ENCODE peak calls at places on chromosomes 11 and 22, in eight cellular contexts. F is cardiac fibroblast, E is cardiac muscle cell, L is AG04450, K is fibroblast of the aortic adventitia, X is brain microvascular endothelial cell, W is lower leg skin, T is Peyer's patch. Y is an unnamed sample.

GRCh38 chr11:61680622-61681191 is 516 bp downstream of the DAGLA start:
- DNase-seq in L (no peak), X (no peak), K (no peak), T (no peak), F (no peak), E (no peak), W (no peak), Y (no peak)

GRCh38 chr11:99464985-99465384 is 444.2 kb downstream of the CNTN5 start:
- DNase-seq in W (no peak), F (no peak), K (no peak), X (no peak), E (no peak), T (no peak), L (no peak), Y (no peak)

GRCh38 chr11:35587972-35588371 is 30.3 kb upstream of the FJX1 start:
- DNase-seq in F (no peak), K (no peak), E (no peak), X (no peak), L (no peak), T (no peak), W (no peak), Y (no peak)

GRCh38 chr11:27864046-27865025 is 164.1 kb upstream of the BDNF start:
- DNase-seq in E (no peak), F (no peak), X (no peak), K (no peak), W (no peak), L (no peak), T (peak), Y (no peak)

GRCh38 chr22:21942407-21942895 is 10.2 kb downstream of the PPM1F start:
- DNase-seq in F (peak), W (peak), T (peak), K (peak), E (no peak), X (peak), L (peak), Y (peak)

GRCh38 chr11:34654491-34655334 is 33.8 kb downstream of the EHF start:
- DNase-seq in W (peak), T (no peak), E (no peak), K (peak), L (no peak), X (peak), F (peak), Y (peak)

GRCh38 chr22:31446208-31446607 is 43.4 kb downstream of the EIF4ENIF1 start:
- DNase-seq in F (no peak), E (peak), T (no peak), X (no peak), L (no peak), K (no peak), W (no peak), Y (no peak)

GRCh38 chr11:130209128-130209932 is 49.7 kb downstream of the ST14 start:
- DNase-seq in T (peak), X (no peak), W (no peak), K (no peak), L (no peak), E (no peak), F (no peak), Y (no peak)

GRCh38 chr11:3340025-3340424 is 38.9 kb downstream of the ZNF195 start:
- DNase-seq in X (peak), T (no peak), W (no peak), K (peak), F (peak), E (no peak), L (peak), Y (peak)

GRCh38 chr22:20032407-20032991 is 11.6 kb downstream of the TANGO2 start:
- DNase-seq in T (no peak), K (no peak), F (no peak), L (no peak), E (no peak), W (no peak), X (no peak), Y (no peak)

DNA sequence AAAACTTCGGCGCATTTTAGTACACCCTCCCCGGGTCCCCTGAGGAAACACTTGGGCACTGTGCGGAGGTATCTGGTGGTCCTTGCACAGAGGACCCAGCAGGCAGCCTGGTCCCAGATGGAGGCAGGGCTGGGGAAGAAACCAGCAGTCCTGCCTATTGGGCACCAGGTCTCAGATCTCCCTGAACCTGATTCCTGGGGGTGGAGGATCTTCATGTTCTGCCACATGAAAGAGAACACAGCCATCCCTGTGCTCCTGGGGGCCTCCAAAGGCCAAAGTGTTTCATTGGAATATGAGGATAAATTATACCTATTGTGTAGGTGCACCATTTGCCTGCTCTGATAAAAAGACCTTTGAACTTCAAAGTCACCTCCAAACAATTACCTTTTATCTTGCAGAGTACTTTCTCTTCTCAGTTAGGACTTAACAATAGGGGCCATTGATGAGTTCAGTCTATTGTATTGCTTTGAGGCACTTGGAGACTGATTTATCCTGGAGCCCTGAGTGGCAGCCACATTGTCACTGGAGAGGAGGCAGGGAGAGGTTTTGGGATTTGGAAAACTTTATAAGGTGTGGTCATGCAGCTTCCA is 1.8 kb downstream of the RCN1 start:
- DNase-seq in K (no peak), X (no peak), L (no peak), E (no peak), T (no peak), W (no peak), F (no peak), Y (no peak)
- H3K4me3 ChIP-seq in K (peak), X (peak), L (peak), E (no peak), T (no peak), W (no peak), F (peak), Y (peak)

GRCh38 chr11:111352935-111353695 is 26.0 kb downstream of the POU2AF1 start:
- DNase-seq in X (no peak), E (no peak), F (no peak), K (no peak), W (no peak), L (no peak), T (no peak), Y (no peak)
- TF ChIP-seq CTCF in X (no peak), E (no peak), F (no peak), K (no peak), W (no peak), L (no peak), T (no peak), Y (no peak)

GRCh38 chr11:86063536-86063935 is 5.3 kb downstream of the PICALM start:
- DNase-seq in L (no peak), E (no peak), X (no peak), K (peak), W (no peak), T (no peak), F (peak), Y (peak)

GRCh38 chr11:86060544-86060943 is 8.3 kb downstream of the PICALM start:
- DNase-seq in W (no peak), T (no peak), K (no peak), X (no peak), L (no peak), F (no peak), E (no peak), Y (no peak)

GRCh38 chr11:86064236-86064803 is 4.6 kb downstream of the PICALM start:
- DNase-seq in L (no peak), K (peak), F (peak), X (no peak), T (no peak), W (no peak), E (no peak), Y (peak)

GRCh38 chr11:86061483-86061882 is 7.4 kb downstream of the PICALM start:
- DNase-seq in X (no peak), W (no peak), T (no peak), L (no peak), F (no peak), K (no peak), E (no peak), Y (no peak)

DNA sequence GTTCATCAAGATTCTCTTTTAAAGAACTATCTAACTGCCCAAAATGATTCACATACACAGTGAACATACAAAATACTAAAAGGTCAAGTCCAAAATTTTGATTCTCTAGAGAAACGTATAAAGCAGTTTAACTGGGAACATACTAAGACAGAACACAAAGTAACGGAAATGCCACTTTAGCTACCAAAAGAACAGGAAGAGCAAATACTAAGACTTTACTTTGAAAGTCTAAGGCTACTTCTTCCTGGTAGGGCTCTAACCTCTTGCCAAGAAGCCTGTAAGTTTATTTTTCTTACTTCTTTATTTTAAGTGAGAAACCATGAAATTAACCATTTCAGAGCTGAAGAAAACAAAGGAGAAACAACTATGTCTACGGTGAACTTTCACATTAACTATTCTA is 6.2 kb downstream of the PICALM start:
- DNase-seq in E (no peak), L (no peak), K (peak), T (no peak), F (peak), X (no peak), W (no peak), Y (no peak)
- H3K4me3 ChIP-seq in E (no peak), L (no peak), K (no peak), T (no peak), F (no peak), X (no peak), W (no peak), Y (no peak)

DNA sequence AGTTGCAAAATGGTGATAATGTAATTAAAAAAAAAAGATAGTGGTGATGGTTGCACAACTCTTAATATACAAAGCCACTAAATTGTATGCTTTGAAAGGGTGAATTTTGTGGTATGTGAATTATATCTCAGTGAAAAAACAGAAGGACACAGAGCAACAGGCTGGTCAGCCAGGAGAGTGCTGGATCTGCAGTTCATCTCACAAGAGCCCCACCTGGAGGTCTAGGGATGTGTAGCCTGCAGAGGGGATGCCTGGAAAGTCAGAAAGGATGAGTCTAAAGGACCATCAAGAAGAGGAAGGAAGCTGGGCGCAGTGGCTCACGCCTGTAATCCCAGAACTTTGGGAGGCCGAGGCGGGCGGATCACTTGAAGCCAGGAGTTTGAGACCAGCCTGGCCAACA is 9.0 kb downstream of the POLR3H start:
- DNase-seq in F (peak), K (no peak), E (peak), L (no peak), T (no peak), W (no peak), X (no peak), Y (peak)
- TF ChIP-seq CTCF in F (peak), K (peak), E (no peak), L (peak), T (no peak), W (no peak), X (peak), Y (peak)

GRCh38 chr11:1749020-1749758 is 1.2 kb downstream of the IFITM10 start:
- DNase-seq in K (no peak), F (peak), W (no peak), T (no peak), E (peak), L (no peak), X (no peak), Y (no peak)

GRCh38 chr11:1746956-1747752 is 3.2 kb downstream of the IFITM10 start:
- DNase-seq in T (peak), E (no peak), X (no peak), W (no peak), L (no peak), K (no peak), F (no peak), Y (no peak)

GRCh38 chr11:1746516-1746931 is 3.9 kb downstream of the IFITM10 start:
- DNase-seq in F (no peak), X (no peak), E (no peak), L (no peak), W (no peak), K (no peak), T (peak), Y (no peak)

GRCh38 chr11:1748467-1749019 is 1.9 kb downstream of the IFITM10 start:
- DNase-seq in F (peak), K (no peak), W (no peak), L (no peak), X (no peak), E (no peak), T (peak), Y (no peak)

GRCh38 chr11:1747753-1748466 is 2.5 kb downstream of the IFITM10 start:
- DNase-seq in E (no peak), W (no peak), K (no peak), F (no peak), T (peak), L (no peak), X (no peak), Y (no peak)
- H3K4me3 ChIP-seq in E (no peak), W (no peak), K (peak), F (peak), T (peak), L (no peak), X (peak), Y (no peak)

GRCh38 chr22:43060213-43060612 is 29.0 kb downstream of the TTLL1 start:
- DNase-seq in X (no peak), K (peak), T (peak), F (peak), L (no peak), W (no peak), E (peak), Y (peak)
- TF ChIP-seq CTCF in X (peak), K (peak), T (peak), F (peak), L (peak), W (no peak), E (peak), Y (peak)

DNA sequence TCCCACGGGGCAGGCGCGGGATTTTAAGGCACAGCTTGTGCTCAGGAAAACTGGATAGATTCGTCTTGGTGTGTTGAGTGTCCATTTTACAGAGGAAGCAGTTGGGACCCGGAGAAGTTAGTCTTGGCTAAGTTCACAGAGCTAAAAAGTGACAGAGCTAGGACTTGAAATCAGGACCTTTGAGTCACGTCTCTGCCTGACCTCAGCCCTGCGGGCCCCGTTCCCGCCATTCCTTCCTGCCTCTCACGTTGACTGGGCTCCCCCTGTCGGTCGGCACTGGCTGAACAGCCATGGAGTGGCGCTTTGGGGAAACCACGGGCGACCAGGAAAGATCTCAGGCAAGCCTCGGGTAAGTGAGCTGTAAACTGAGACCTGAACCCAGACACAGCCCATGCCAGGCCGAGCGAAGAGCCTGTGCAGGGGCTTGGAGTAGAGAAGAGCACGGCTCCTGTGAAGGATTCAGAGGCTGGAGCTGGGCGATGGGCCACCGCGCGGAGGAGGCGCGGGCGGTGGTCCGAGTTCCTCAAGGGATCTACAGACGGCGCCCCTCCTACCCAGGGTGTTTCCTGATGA is 54.1 kb downstream of the WNT11 start:
- DNase-seq in T (peak), K (peak), E (peak), F (peak), L (peak), X (peak), W (peak), Y (peak)
- H3K4me3 ChIP-seq in T (peak), K (peak), E (no peak), F (peak), L (peak), X (peak), W (no peak), Y (peak)

DNA sequence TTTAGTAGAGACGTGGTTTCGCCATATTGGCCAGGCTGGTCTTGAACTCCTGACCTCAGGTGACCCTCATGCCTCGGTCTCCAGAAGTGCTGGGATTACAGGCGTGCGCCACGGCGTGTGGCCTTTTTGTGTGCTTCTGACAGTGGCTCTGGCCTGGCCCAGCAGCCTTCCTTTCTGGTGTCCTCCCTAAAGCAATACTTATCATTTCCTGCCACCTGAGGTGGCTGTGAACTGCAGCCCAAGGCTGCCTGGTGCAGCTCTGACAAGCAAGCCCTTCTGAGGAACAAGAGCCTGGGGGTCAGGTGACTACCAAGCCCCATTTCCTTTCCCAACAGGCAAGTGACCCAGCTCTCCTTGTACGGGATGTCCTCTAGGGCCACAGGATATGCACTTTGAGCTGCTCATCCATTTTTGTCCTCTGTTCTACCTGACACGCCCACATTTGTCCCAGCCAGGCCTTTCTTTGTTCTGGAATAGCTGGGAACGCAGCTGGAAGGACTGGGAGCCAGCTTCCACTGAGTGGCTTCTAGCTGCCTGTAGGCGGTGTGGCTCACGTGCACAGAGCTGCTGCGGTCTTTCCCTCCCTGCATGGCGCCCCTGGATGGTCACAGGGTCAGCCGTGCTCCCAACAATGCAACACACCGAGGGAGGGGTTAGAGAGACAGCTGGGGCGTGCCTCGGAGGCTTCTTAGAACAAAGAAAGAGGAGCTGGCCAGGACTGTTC is 12.3 kb upstream of the BID start:
- DNase-seq in W (peak), F (peak), X (no peak), K (peak), T (peak), E (no peak), L (no peak), Y (peak)
- TF ChIP-seq CTCF in W (no peak), F (peak), X (no peak), K (no peak), T (peak), E (no peak), L (no peak), Y (no peak)

GRCh38 chr22:27937453-27937852 is 18.4 kb upstream of the PITPNB start:
- DNase-seq in W (no peak), E (no peak), X (no peak), T (no peak), L (no peak), K (no peak), F (no peak), Y (no peak)
- H3K4me3 ChIP-seq in W (no peak), E (no peak), X (no peak), T (no peak), L (no peak), K (no peak), F (no peak), Y (no peak)

Y was measured in fibroblast of villous mesenchyme.